ENCODE peak calls at places on chromosomes 13 and 19, in nine cellular contexts. H, X, L, Q, Y, G, Z, T and O are unnamed samples.

GRCh38 chr13:28641600-28641926 is 17.4 kb upstream of the POMP start:
- DNase-seq in H (no peak), X (no peak), L (no peak), Q (no peak), Y (no peak), G (no peak), Z (no peak), T (no peak), O (no peak)

GRCh38 chr19:30236587-30236986 is 135.6 kb upstream of the ZNF536 start:
- DNase-seq in H (no peak), X (no peak), L (no peak), Q (no peak), Y (no peak), G (no peak), Z (no peak), T (no peak), O (no peak)

GRCh38 chr19:12769689-12770088 is 5.7 kb downstream of the HOOK2 start:
- DNase-seq in H (peak), X (peak), L (no peak), Q (no peak), Y (no peak), G (no peak), Z (no peak), T (no peak), O (peak)

GRCh38 chr19:49333426-49334288 is 1.5 kb upstream of the CD37 start:
- DNase-seq in H (no peak), X (peak), L (no peak), Q (no peak), Y (no peak), G (no peak), Z (no peak), T (no peak), O (peak)

GRCh38 chr19:47099576-47100050 is 14.0 kb downstream of the ZC3H4 start:
- DNase-seq in H (no peak), X (no peak), L (no peak), Q (no peak), Y (no peak), G (no peak), Z (no peak), T (no peak), O (no peak)

GRCh38 chr13:95298169-95298940 is 2.9 kb downstream of the ABCC4 start:
- DNase-seq in H (no peak), X (no peak), L (no peak), Q (no peak), Y (no peak), G (no peak), Z (no peak), T (no peak), O (no peak)

GRCh38 chr19:23527797-23528196 is 132.5 kb upstream of the ZNF91 start:
- DNase-seq in H (no peak), X (no peak), L (peak), Q (no peak), Y (no peak), G (no peak), Z (no peak), T (no peak), O (no peak)

GRCh38 chr13:75876371-75877050 is 240.4 kb downstream of the LMO7 start:
- DNase-seq in H (peak), X (peak), L (peak), Q (no peak), Y (peak), G (peak), Z (peak), T (no peak), O (peak)

GRCh38 chr13:40026174-40026585 is 370.7 kb downstream of the COG6 start:
- DNase-seq in H (no peak), X (no peak), L (peak), Q (no peak), Y (no peak), G (no peak), Z (no peak), T (no peak), O (no peak)

GRCh38 chr13:36332986-36333385 is 13.2 kb downstream of the SPART start:
- DNase-seq in H (no peak), X (no peak), L (peak), Q (no peak), Y (peak), G (no peak), Z (no peak), T (no peak), O (no peak)

GRCh38 chr13:23512762-23513395 is 57.3 kb upstream of the TNFRSF19 start:
- DNase-seq in H (no peak), X (no peak), L (no peak), Q (no peak), Y (no peak), G (no peak), Z (no peak), T (no peak), O (no peak)